ENCODE peak calls at places on chromosomes 11 and 22, in four cellular contexts. M is K562, T is heart left ventricle, S is HCT116. Q is an unnamed sample.

GRCh38 chr11:69369210-69369609 is 75.3 kb downstream of the MYEOV start:
- DNase-seq in M (no peak), T (no peak), S (no peak), Q (no peak)

GRCh38 chr11:125091247-125091876 is 20.1 kb downstream of the TMEM218 start:
- DNase-seq in M (peak), T (peak), S (no peak), Q (no peak)

GRCh38 chr11:62534779-62535545 is 11.6 kb downstream of the AHNAK start:
- DNase-seq in M (no peak), T (no peak), S (no peak), Q (no peak)

GRCh38 chr11:130600139-130600538 is 151.7 kb downstream of the ADAMTS15 start:
- DNase-seq in M (no peak), T (no peak), S (no peak), Q (no peak)

GRCh38 chr22:45010532-45010900 is 711 bp upstream of the PHF21B start:
- DNase-seq in M (no peak), T (no peak), S (no peak), Q (no peak)

GRCh38 chr11:45794169-45794568 is 10.8 kb upstream of the SLC35C1 start:
- DNase-seq in M (no peak), T (no peak), S (no peak), Q (no peak)

GRCh38 chr11:58513747-58514367 is 6.0 kb upstream of the OR5B21 start:
- DNase-seq in M (peak), T (no peak), S (peak), Q (no peak)

GRCh38 chr22:40107756-40108437 is 69.8 kb upstream of the TNRC6B start:
- DNase-seq in M (no peak), T (peak), S (no peak), Q (no peak)

GRCh38 chr11:2929511-2929879 is 275 bp upstream of the PHLDA2 start:
- DNase-seq in M (peak), T (no peak), S (peak), Q (no peak)

GRCh38 chr22:39956932-39957664 is 3.1 kb upstream of the TMA7B start:
- DNase-seq in M (no peak), T (no peak), S (no peak), Q (peak)

GRCh38 chr11:2173150-2173693 is 1.6 kb upstream of the TH start:
- DNase-seq in M (no peak), T (no peak), S (no peak), Q (no peak)

GRCh38 chr11:16987205-16987568 is 27.0 kb downstream of the PLEKHA7 start:
- DNase-seq in M (peak), T (no peak), S (no peak), Q (no peak)

GRCh38 chr11:17014321-17014773 is at the start of gene PLEKHA7:
- DNase-seq in M (peak), T (no peak), S (no peak), Q (no peak)

GRCh38 chr11:73929388-73929787 is 21.4 kb upstream of the DNAJB13 start:
- DNase-seq in M (no peak), T (no peak), S (no peak), Q (no peak)

GRCh38 chr11:133886029-133886428 is 40.7 kb upstream of the SPATA19 start:
- DNase-seq in M (no peak), T (no peak), S (no peak), Q (no peak)

GRCh38 chr22:36351921-36352774 is 35.6 kb downstream of the MYH9 start:
- DNase-seq in M (no peak), T (no peak), S (no peak), Q (no peak)

GRCh38 chr11:94809251-94809650 is 41.1 kb downstream of the AMOTL1 start:
- DNase-seq in M (no peak), T (no peak), S (no peak), Q (no peak)

GRCh38 chr11:9524001-9524400 is 49.5 kb upstream of the WEE1 start:
- DNase-seq in M (no peak), T (no peak), S (no peak), Q (no peak)

GRCh38 chr11:101407324-101407723 is 176.5 kb downstream of the TRPC6 start:
- DNase-seq in M (no peak), T (no peak), S (no peak), Q (no peak)

GRCh38 chr11:94549166-94549565 is 5.4 kb downstream of the FUT4 start:
- DNase-seq in M (peak), T (no peak), S (no peak), Q (no peak)

GRCh38 chr11:68275721-68276488 is 4.1 kb upstream of the C11orf24 start:
- DNase-seq in M (no peak), T (no peak), S (peak), Q (no peak)

GRCh38 chr11:66491315-66491935 is 11.2 kb downstream of the DPP3 start:
- DNase-seq in M (peak), T (no peak), S (no peak), Q (no peak)
- TF ChIP-seq CTCF in M (no peak), T (peak), S (peak), Q (peak)

GRCh38 chr22:41844036-41844435 is 11.1 kb downstream of the SREBF2 start:
- DNase-seq in M (no peak), T (no peak), S (no peak), Q (no peak)
- H3K4me3 ChIP-seq in M (no peak), T (no peak), S (no peak), Q (no peak)

GRCh38 chr11:85866137-85866827 is 11.1 kb downstream of the CCDC83 start:
- DNase-seq in M (no peak), T (no peak), S (no peak), Q (no peak)

GRCh38 chr11:85863855-85864254 is 8.7 kb downstream of the CCDC83 start:
- DNase-seq in M (no peak), T (no peak), S (no peak), Q (no peak)

GRCh38 chr11:85869776-85870175 is 14.6 kb downstream of the CCDC83 start:
- DNase-seq in M (no peak), T (no peak), S (no peak), Q (no peak)

DNA sequence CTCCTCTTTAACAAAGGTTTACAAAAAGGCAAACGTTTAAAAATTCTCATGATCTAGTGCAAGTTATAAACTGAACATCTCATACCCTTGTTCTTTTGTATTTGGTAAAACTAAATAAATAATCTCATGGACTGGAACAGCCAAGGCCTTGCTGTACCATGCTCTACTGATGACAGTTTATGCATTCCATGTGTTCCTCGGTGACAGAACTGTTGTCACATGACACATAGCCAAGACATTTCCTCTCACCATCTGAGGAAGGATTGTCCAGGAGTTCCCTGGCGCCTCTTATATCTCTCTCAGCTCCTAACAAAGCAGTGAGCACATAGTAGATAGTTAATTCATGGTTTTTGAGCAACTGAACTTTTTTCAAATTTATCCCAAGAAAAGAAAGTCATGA is 12.6 kb downstream of the CCDC83 start:
- DNase-seq in M (no peak), T (no peak), S (no peak), Q (no peak)
- TF ChIP-seq CTCF in M (no peak), T (no peak), S (no peak), Q (no peak)

GRCh38 chr11:118845369-118845768 is 38.3 kb upstream of the CXCR5 start:
- DNase-seq in M (peak), T (no peak), S (no peak), Q (no peak)

GRCh38 chr11:118838905-118839553 is 44.7 kb upstream of the CXCR5 start:
- DNase-seq in M (no peak), T (no peak), S (no peak), Q (peak)

GRCh38 chr11:118842369-118842768 is 41.3 kb upstream of the CXCR5 start:
- DNase-seq in M (no peak), T (no peak), S (peak), Q (no peak)

GRCh38 chr11:118843518-118843917 is 40.2 kb upstream of the CXCR5 start:
- DNase-seq in M (no peak), T (no peak), S (no peak), Q (no peak)

DNA sequence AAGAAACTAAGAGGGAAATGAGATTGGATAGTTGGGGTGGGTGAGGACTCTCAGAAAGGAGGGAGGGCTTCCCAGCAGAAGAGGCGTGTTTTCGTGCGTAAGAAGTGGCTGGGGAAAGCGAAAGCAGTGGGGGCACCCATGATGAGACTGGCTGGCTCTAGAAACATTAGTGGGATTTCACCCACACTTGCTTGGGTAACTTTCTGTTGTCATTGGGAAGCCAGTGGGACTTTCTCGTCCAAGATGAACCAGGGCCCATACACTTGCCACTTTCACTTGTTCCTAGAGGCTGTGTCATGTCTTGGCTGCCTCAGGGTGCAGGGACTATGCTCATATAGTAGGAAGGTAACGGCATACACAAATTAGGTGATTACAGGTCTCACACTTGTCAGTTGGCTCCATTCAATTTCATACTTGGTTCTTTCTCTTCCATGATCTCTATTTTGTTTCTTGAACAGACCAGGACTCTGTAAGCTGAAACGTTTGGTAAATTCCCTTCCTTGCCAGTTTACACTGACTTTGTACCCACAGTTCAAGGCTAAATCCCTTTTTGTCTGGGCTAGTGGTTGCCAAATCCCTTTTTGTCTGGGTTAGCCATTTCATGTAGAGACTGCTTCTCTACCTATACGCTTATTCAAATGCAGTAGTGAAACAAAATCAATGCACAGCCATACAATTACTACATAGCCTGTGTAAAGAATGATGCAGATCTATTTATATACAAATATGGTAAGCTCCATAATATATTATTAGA is 42.0 kb upstream of the CXCR5 start:
- DNase-seq in M (no peak), T (no peak), S (no peak), Q (no peak)
- H3K4me3 ChIP-seq in M (no peak), T (no peak), S (no peak), Q (peak)

DNA sequence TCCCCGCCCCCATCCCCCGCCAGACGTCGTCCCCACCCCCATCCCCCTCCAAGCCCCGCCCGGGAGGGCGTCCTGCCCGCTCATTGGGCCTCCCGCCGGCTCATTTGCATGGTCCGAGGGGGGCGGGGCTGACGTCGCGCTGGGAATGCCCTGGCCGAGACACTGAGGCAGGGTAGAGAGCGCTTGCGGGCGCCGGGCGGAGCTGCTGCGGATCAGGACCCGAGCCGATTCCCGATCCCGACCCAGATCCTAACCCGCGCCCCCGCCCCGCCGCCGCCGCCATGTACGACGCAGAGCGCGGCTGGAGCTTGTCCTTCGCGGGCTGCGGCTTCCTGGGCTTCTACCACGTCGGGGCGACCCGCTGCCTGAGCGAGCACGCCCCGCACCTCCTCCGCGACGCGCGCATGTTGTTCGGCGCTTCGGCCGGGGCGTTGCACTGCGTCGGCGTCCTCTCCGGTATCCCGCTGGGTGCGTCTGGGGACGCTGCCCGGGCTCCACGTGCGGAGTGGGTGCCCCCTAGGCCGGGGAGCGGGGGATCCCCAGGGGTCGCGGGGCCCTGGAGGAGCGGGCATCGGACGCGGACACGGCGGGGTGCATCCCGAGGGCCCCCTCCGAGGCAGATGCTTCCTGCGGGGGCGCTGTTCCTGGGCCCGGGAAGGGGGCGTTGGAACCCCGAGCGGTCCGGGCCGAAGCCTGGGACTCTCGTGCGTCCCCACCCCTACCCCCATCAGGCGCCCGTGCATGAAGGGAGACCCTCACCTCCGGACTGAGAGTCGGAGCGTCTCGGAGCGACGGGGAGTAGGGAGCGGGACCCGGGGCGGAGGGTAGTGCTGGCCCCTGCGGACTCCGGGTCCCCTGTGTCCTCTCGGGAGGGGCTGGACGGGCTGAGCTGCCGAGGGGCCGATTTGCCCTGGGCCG is at the start of gene PNPLA3:
- DNase-seq in M (peak), T (peak), S (peak), Q (no peak)
- TF ChIP-seq CTCF in M (no peak), T (no peak), S (peak), Q (no peak)

GRCh38 chr22:19086417-19086816 is 35.8 kb downstream of the DGCR2 start:
- DNase-seq in M (no peak), T (no peak), S (no peak), Q (no peak)
- H3K4me3 ChIP-seq in M (no peak), T (no peak), S (no peak), Q (no peak)

Q was measured in GM12864.